ENCODE peak calls at places on chromosome 17, in eight cellular contexts. Y is SJSA1; Z is A549; N is PC-9; P is uterus; U is PC-3; R is GM12878; Q is CD8-positive, alpha-beta T cell. D is an unnamed sample.
A peak's percentile ranks its signal among the peaks of the same experiment; 100 is the strongest.

GRCh38 chr17:10762037-10762436 is 32.2 kb upstream of the TMEM220 start:
- DNase-seq in P (no peak), U (no peak), R (no peak), Z (no peak), Y (no peak), N (no peak), Q (no peak), D (no peak)

GRCh38 chr17:64250211-64250835 is 12.7 kb downstream of the TEX2 start:
- DNase-seq in Y (no peak), Q (no peak), P (no peak), N (no peak), R (no peak), Z (no peak), U (no peak), D (no peak)

GRCh38 chr17:38549285-38549684 is 56.5 kb downstream of the SRCIN1 start:
- DNase-seq in Y (no peak), U (no peak), Q (no peak), Z (no peak), P (no peak), R (no peak), N (no peak), D (no peak)

GRCh38 chr17:43667506-43668438 is 6.0 kb upstream of the MEOX1 start:
- DNase-seq in Y (no peak), N (peak; percentile 76), R (no peak), Q (no peak), Z (no peak), P (no peak), U (peak; percentile 73), D (no peak)

GRCh38 chr17:43517615-43518386 is 28.3 kb downstream of the ETV4 start:
- DNase-seq in U (peak; percentile 64), Q (no peak), N (no peak), Z (no peak), Y (no peak), P (no peak), R (peak; percentile 82), D (no peak)

GRCh38 chr17:61813211-61813610 is 50.1 kb downstream of the BRIP1 start:
- DNase-seq in R (no peak), Q (no peak), N (no peak), P (no peak), U (no peak), Z (no peak), Y (no peak), D (no peak)

GRCh38 chr17:11240041-11240801 is 792 bp upstream of the SHISA6 start:
- DNase-seq in Z (no peak), N (no peak), Q (no peak), Y (no peak), P (no peak), R (no peak), U (no peak), D (peak; percentile 34)

GRCh38 chr17:55314061-55314783 is 49.5 kb downstream of the HLF start:
- DNase-seq in Z (no peak), U (no peak), P (no peak), R (no peak), Q (no peak), N (no peak), Y (no peak), D (no peak)

GRCh38 chr17:37614823-37615222 is 5.6 kb upstream of the SYNRG start:
- DNase-seq in U (peak; percentile 30), P (no peak), Y (no peak), Q (no peak), Z (no peak), R (no peak), N (no peak), D (no peak)

GRCh38 chr17:73278465-73279453 is 17.1 kb upstream of the CPSF4L start:
- DNase-seq in Q (no peak), R (no peak), U (peak; percentile 27), Z (no peak), Y (no peak), P (peak; percentile 84), N (no peak), D (no peak)

GRCh38 chr17:58960068-58960467 is 146.6 kb downstream of the TRIM37 start:
- DNase-seq in Y (no peak), Q (no peak), U (peak; percentile 87), N (peak; percentile 90), Z (peak; percentile 16), P (no peak), R (no peak), D (no peak)

GRCh38 chr17:72351884-72352346 is 231.1 kb downstream of the SOX9 start:
- DNase-seq in Y (no peak), P (no peak), R (no peak), Q (no peak), U (no peak), N (peak; percentile 56), Z (no peak), D (no peak)

GRCh38 chr17:81710514-81711308 is 1.4 kb upstream of the SLC25A10 start:
- DNase-seq in N (no peak), Q (no peak), Z (no peak), P (no peak), Y (no peak), U (peak; percentile 30), R (no peak), D (no peak)

GRCh38 chr17:57861000-57861736 is 11.3 kb upstream of the MRPS23 start:
- DNase-seq in Y (no peak), Z (peak; percentile 78), P (peak; percentile 66), N (peak; percentile 89), Q (no peak), U (peak; percentile 50), R (no peak), D (peak; percentile 64)

GRCh38 chr17:33038740-33039139 is 47.1 kb downstream of the SPACA3 start:
- DNase-seq in U (peak; percentile 18), Z (peak; percentile 57), P (peak; percentile 40), R (no peak), N (no peak), Q (no peak), Y (no peak), D (peak; percentile 29)

GRCh38 chr17:39357488-39357887 is 43.9 kb downstream of the FBXL20 start:
- DNase-seq in U (no peak), Z (no peak), P (no peak), Y (no peak), N (no peak), Q (no peak), R (no peak), D (no peak)

GRCh38 chr17:59361386-59361785 is 29.9 kb downstream of the YPEL2 start:
- DNase-seq in N (peak; percentile 93), Q (no peak), Y (no peak), R (no peak), U (peak; percentile 62), Z (no peak), P (no peak), D (no peak)

GRCh38 chr17:7356072-7356549 is 1.2 kb downstream of the TMEM95 start:
- DNase-seq in U (peak; percentile 83), R (no peak), P (peak; percentile 77), Y (peak; percentile 71), N (peak; percentile 58), Q (peak; percentile 66), Z (peak; percentile 89), D (peak; percentile 89)

GRCh38 chr17:65055708-65056638 is 567 bp downstream of the GNA13 start:
- DNase-seq in Z (peak; percentile 73), N (peak; percentile 50), Y (peak; percentile 68), Q (peak; percentile 18), U (peak; percentile 50), P (peak; percentile 56), R (no peak), D (peak; percentile 72)

GRCh38 chr17:50638851-50639767 is 4.4 kb downstream of the ABCC3 start:
- DNase-seq in N (peak; percentile 100), U (peak; percentile 100), R (no peak), Z (peak; percentile 96), Q (no peak), P (peak; percentile 90), Y (peak; percentile 100), D (peak; percentile 87)

DNA sequence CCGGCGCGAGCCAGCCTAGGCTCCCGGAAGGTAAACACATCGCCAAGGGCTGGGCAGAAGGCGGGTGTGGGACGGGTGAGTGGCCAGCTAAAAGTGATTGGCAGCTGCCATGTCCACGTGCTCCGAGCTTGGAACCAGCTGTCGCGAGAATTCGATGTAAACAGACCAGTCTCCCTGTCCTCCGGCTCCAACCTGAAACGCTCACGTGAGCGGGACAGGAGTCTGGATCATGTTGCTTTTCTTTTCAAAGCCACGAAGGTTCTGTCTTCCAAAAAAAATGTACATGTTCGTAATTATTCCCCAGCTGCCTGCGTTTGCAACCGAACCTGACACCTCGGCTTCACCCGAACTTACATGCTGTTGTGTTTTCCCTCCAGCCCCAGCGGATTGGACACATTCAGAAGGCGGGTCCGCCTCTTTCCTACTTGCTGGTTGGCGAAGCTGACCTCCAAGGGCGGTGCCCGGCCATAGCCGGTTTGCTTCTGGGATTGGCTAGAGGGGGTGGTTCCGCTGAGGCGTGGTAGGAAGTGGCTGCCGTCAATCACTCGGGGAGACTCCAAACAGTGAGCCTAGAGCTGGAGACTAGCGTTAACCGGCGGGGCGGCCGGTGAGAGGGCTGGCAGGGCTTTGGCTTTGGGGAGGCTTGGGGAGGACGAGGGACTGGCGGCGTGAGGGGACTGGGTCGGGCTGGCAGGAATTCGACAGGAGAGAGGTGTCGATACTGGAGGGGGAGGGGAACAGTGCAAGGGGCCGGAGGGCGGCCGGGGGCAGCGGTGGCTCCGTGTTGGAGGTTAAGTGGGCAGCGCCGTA is at the start of gene BCAS3:
- DNase-seq in N (peak; percentile 99), Y (peak; percentile 100), Q (peak; percentile 92), Z (peak; percentile 100), P (peak; percentile 98), U (peak; percentile 100), R (peak; percentile 97), D (peak; percentile 99)
- H3K27ac ChIP-seq in N (peak within 1 kb of the TSS; percentile 7), Y (peak within 1 kb of the TSS; percentile 14), Q (peak within 1 kb of the TSS; percentile 58), Z (peak within 1 kb of the TSS; percentile 73), P (peak within 1 kb of the TSS; percentile 80), U (no peak within 1 kb of the TSS), R (peak within 1 kb of the TSS; percentile 23), D (peak within 1 kb of the TSS; percentile 85)

DNA sequence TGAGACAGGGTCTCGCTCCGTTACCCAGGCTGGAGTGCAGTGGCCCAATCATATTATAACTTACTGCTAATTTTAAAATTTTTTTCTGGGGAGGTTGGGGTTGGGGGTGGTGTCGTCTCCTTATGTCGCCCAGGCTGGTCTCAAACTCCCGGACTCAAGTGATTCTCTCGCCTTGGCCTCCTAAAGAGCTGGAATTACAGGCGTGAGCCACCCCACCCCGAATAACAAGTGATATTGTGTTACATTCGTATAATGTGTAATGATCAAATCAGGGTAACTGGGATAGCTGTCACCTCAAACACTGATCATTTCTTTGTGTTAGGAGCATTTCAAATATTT is 16.2 kb upstream of the KPNA2 start:
- DNase-seq in N (no peak), Z (no peak), R (no peak), Y (no peak), P (no peak), Q (no peak), U (no peak), D (no peak)
- H3K9me3 ChIP-seq in N (no peaks in the 10 kb centered on the region), Z (no peaks in the 10 kb centered on the region), R (no peaks in the 10 kb centered on the region), Y (no peaks in the 10 kb centered on the region), P (no peaks in the 10 kb centered on the region), Q (no peaks in the 10 kb centered on the region), U (no peaks in the 10 kb centered on the region), D (no peaks in the 10 kb centered on the region)

GRCh38 chr17:31155208-31155810 is 60.5 kb downstream of the NF1 start:
- DNase-seq in R (no peak), Z (no peak), P (no peak), N (no peak), Y (no peak), U (no peak), Q (no peak), D (no peak)
- H3K27ac ChIP-seq in R (no peak overlapping the region), Z (no peak overlapping the region), P (no peak overlapping the region), N (no peak overlapping the region), Y (no peak overlapping the region), U (no peak overlapping the region), Q (no peak overlapping the region), D (no peak overlapping the region)

GRCh38 chr17:44924107-44924544 is 8.8 kb upstream of the GFAP start:
- DNase-seq in U (no peak), Y (no peak), P (no peak), Z (no peak), N (no peak), Q (no peak), R (no peak), D (no peak)
- H3K9me3 ChIP-seq in U (no peaks in the 10 kb centered on the region), Y (no peaks in the 10 kb centered on the region), P (no peaks in the 10 kb centered on the region), Z (no peaks in the 10 kb centered on the region), N (no peaks in the 10 kb centered on the region), Q (no peaks in the 10 kb centered on the region), R (no peaks in the 10 kb centered on the region), D (no peaks in the 10 kb centered on the region)

GRCh38 chr17:44786551-44787081 is 27.8 kb downstream of the ADAM11 start:
- DNase-seq in Y (no peak), Q (no peak), R (no peak), Z (no peak), N (no peak), P (no peak), U (no peak), D (no peak)
- H3K27ac ChIP-seq in Y (no peak overlapping the region), Q (no peak overlapping the region), R (no peak overlapping the region), Z (no peak overlapping the region), N (no peak overlapping the region), P (peak overlapping the region; percentile 55), U (no peak overlapping the region), D (no peak overlapping the region)

D was measured in psoas muscle.